ENCODE peak calls at places on chromosomes 4 and X, in seven cellular contexts. H is CD8-positive, alpha-beta memory T cell; D is T follicular helper cell; B is stimulated activated CD8-positive, alpha-beta memory T cell treated with anti-CD3 and anti-CD28 coated beads, Interleukin-7, amount 100 ng/mL, for 24 hours; Z is stimulated activated CD4-positive, alpha-beta T cell treated with anti-CD3 and anti-CD28 coated beads, TNF-alpha, amount 100 ng/mL, for 24 hours; N is HEK293T; R is SW 1271. K is an unnamed sample.

GRCh38 chr4:20840648-20841190 is 140.5 kb downstream of the PACRGL start:
- DNase-seq in H (no peak), D (no peak), B (no peak), Z (no peak), N (no peak), R (no peak), K (no peak)

GRCh38 chr4:125168531-125168930 is 146.2 kb upstream of the FAT4 start:
- DNase-seq in H (no peak), D (no peak), B (no peak), Z (no peak), N (no peak), R (no peak), K (no peak)

GRCh38 chr4:81684357-81684756 is 212.7 kb upstream of the RASGEF1B start:
- DNase-seq in H (no peak), D (no peak), B (no peak), Z (no peak), N (no peak), R (no peak), K (no peak)

GRCh38 chr4:84159767-84160166 is 339.3 kb downstream of the NKX6-1 start:
- DNase-seq in H (no peak), D (no peak), B (no peak), Z (no peak), N (peak; percentile 56), R (no peak), K (no peak)

GRCh38 chrX:10821293-10821692 is 200.9 kb upstream of the MID1 start:
- DNase-seq in H (no peak), D (no peak), B (no peak), Z (no peak), N (no peak), R (no peak), K (no peak)

GRCh38 chrX:134462927-134463326 is 3.0 kb downstream of the HPRT1 start:
- DNase-seq in H (no peak), D (no peak), B (no peak), Z (no peak), N (no peak), R (no peak), K (no peak)

GRCh38 chr4:125639182-125639621 is 324.4 kb downstream of the FAT4 start:
- DNase-seq in H (no peak), D (no peak), B (no peak), Z (no peak), N (no peak), R (no peak), K (no peak)

GRCh38 chr4:7549866-7550265 is 115.1 kb upstream of the PSAPL1 start:
- DNase-seq in H (no peak), D (no peak), B (no peak), Z (no peak), N (no peak), R (no peak), K (no peak)

GRCh38 chrX:42399632-42400024 is 378.3 kb downstream of the PPP1R2C start:
- DNase-seq in H (no peak), D (no peak), B (no peak), Z (no peak), N (no peak), R (no peak), K (no peak)

GRCh38 chr4:16443504-16444088 is 217.3 kb upstream of the TAPT1 start:
- DNase-seq in H (no peak), D (no peak), B (no peak), Z (no peak), N (peak; percentile 47), R (peak; percentile 25), K (no peak)

GRCh38 chr4:86818211-86818610 is 31.0 kb downstream of the SLC10A6 start:
- DNase-seq in H (no peak), D (no peak), B (no peak), Z (no peak), N (no peak), R (no peak), K (no peak)

GRCh38 chrX:7083468-7084396 is 63.8 kb upstream of the STS start:
- DNase-seq in H (peak; percentile 32), D (peak; percentile 41), B (peak; percentile 0), Z (peak; percentile 32), N (no peak), R (peak; percentile 67), K (peak; percentile 11)

GRCh38 chr4:46051392-46051791 is 72.5 kb downstream of the GABRG1 start:
- DNase-seq in H (no peak), D (no peak), B (no peak), Z (no peak), N (no peak), R (no peak), K (no peak)

GRCh38 chr4:25723409-25723808 is 67.8 kb downstream of the SLC34A2 start:
- DNase-seq in H (no peak), D (no peak), B (no peak), Z (no peak), N (no peak), R (no peak), K (no peak)

GRCh38 chr4:23333946-23334878 is 555.6 kb downstream of the PPARGC1A start:
- DNase-seq in H (no peak), D (peak; percentile 2), B (no peak), Z (no peak), N (peak; percentile 3), R (peak; percentile 77), K (peak; percentile 91)

K was measured in T-helper 1 cell.